ENCODE peak calls at places on chromosomes 5 and 9, in four cellular contexts. One of them, this sample, is unnamed.

GRCh38 chr5:170221319-170221718 is 11.5 kb upstream of the C5orf58 start:
- DNase-seq in GM23338: peak; percentile 78
- DNase-seq in K562: no peak
- DNase-seq in SK-N-SH: no peak
- DNase-seq in this sample: no peak

GRCh38 chr9:38117646-38118045 is 48.6 kb upstream of the SHB start:
- DNase-seq in GM23338: no peak
- DNase-seq in K562: no peak
- DNase-seq in SK-N-SH: peak; percentile 47
- DNase-seq in this sample: no peak

GRCh38 chr9:100587375-100587774 is 9.5 kb downstream of the CAVIN4 start:
- DNase-seq in GM23338: no peak
- DNase-seq in K562: no peak
- DNase-seq in SK-N-SH: no peak
- DNase-seq in this sample: no peak

GRCh38 chr5:40877371-40877988 is 31.8 kb upstream of the C7 start:
- DNase-seq in GM23338: no peak
- DNase-seq in K562: no peak
- DNase-seq in SK-N-SH: no peak
- DNase-seq in this sample: no peak

GRCh38 chr5:65790371-65791163 is 68.6 kb downstream of the NLN start:
- DNase-seq in GM23338: no peak
- DNase-seq in K562: no peak
- DNase-seq in SK-N-SH: no peak
- DNase-seq in this sample: no peak

GRCh38 chr5:64655596-64655995 is 34.7 kb upstream of the SHISAL2B start:
- DNase-seq in GM23338: no peak
- DNase-seq in K562: no peak
- DNase-seq in SK-N-SH: no peak
- DNase-seq in this sample: no peak

GRCh38 chr5:133245191-133246052 is 193.6 kb downstream of the HSPA4 start:
- DNase-seq in GM23338: no peak
- DNase-seq in K562: peak; percentile 69
- DNase-seq in SK-N-SH: no peak
- DNase-seq in this sample: no peak

GRCh38 chr9:78973906-78974305 is 597.9 kb upstream of the TLE4 start:
- DNase-seq in GM23338: peak; percentile 16
- DNase-seq in K562: no peak
- DNase-seq in SK-N-SH: no peak
- DNase-seq in this sample: no peak

GRCh38 chr5:178370102-178370501 is 137.5 kb upstream of the PHYKPL start:
- DNase-seq in GM23338: no peak
- DNase-seq in K562: no peak
- DNase-seq in SK-N-SH: no peak
- DNase-seq in this sample: no peak

GRCh38 chr9:20624201-20625002 is 2.1 kb upstream of the MLLT3 start:
- DNase-seq in GM23338: peak; percentile 88
- DNase-seq in K562: no peak
- DNase-seq in SK-N-SH: peak; percentile 45
- DNase-seq in this sample: peak; percentile 75

GRCh38 chr5:446864-447263 is 3.9 kb downstream of the EXOC3 start:
- DNase-seq in GM23338: peak; percentile 76
- DNase-seq in K562: peak; percentile 46
- DNase-seq in SK-N-SH: peak; percentile 58
- DNase-seq in this sample: peak; percentile 68

GRCh38 chr5:168705321-168705720 is 126.2 kb upstream of the PANK3 start:
- DNase-seq in GM23338: no peak
- DNase-seq in K562: no peak
- DNase-seq in SK-N-SH: no peak
- DNase-seq in this sample: no peak

GRCh38 chr9:131178382-131178781 is 53.0 kb downstream of the NUP214 start:
- DNase-seq in GM23338: peak; percentile 87
- DNase-seq in K562: peak; percentile 100
- DNase-seq in SK-N-SH: peak; percentile 83
- DNase-seq in this sample: peak; percentile 80

GRCh38 chr5:135174315-135175096 is 140.5 kb upstream of the PITX1 start:
- DNase-seq in GM23338: peak; percentile 69
- DNase-seq in K562: peak; percentile 75
- DNase-seq in SK-N-SH: no peak
- DNase-seq in this sample: no peak

GRCh38 chr9:108156270-108156998 is 666.9 kb upstream of the KLF4 start:
- DNase-seq in GM23338: no peak
- DNase-seq in K562: peak; percentile 73
- DNase-seq in SK-N-SH: no peak
- DNase-seq in this sample: no peak

GRCh38 chr5:65043843-65044359 is 275.2 kb downstream of the CWC27 start:
- DNase-seq in GM23338: no peak
- DNase-seq in K562: no peak
- DNase-seq in SK-N-SH: no peak
- DNase-seq in this sample: peak; percentile 31

GRCh38 chr5:89190515-89191265 is 307.7 kb upstream of the MEF2C start:
- DNase-seq in GM23338: no peak
- DNase-seq in K562: no peak
- DNase-seq in SK-N-SH: no peak
- DNase-seq in this sample: no peak

GRCh38 chr5:57042524-57042931 is 90.6 kb upstream of the MIER3 start:
- DNase-seq in GM23338: no peak
- DNase-seq in K562: peak; percentile 50
- DNase-seq in SK-N-SH: no peak
- DNase-seq in this sample: no peak

GRCh38 chr9:101706929-101707328 is 31.5 kb downstream of the GRIN3A start:
- DNase-seq in GM23338: no peak
- DNase-seq in K562: no peak
- DNase-seq in SK-N-SH: peak; percentile 16
- DNase-seq in this sample: no peak

GRCh38 chr9:133826289-133827085 is 88.3 kb upstream of the SARDH start:
- DNase-seq in GM23338: no peak
- DNase-seq in K562: no peak
- DNase-seq in SK-N-SH: peak; percentile 76
- DNase-seq in this sample: no peak

GRCh38 chr9:135126480-135127187 is 39.2 kb downstream of the OLFM1 start:
- DNase-seq in GM23338: no peak
- DNase-seq in K562: no peak
- DNase-seq in SK-N-SH: no peak
- DNase-seq in this sample: no peak

GRCh38 chr5:173515526-173515925 is 100.9 kb downstream of the BOD1 start:
- DNase-seq in GM23338: no peak
- DNase-seq in K562: no peak
- DNase-seq in SK-N-SH: no peak
- DNase-seq in this sample: no peak

GRCh38 chr5:987761-988160 is 20.8 kb upstream of the NKD2 start:
- DNase-seq in GM23338: no peak
- DNase-seq in K562: no peak
- DNase-seq in SK-N-SH: no peak
- DNase-seq in this sample: no peak

GRCh38 chr9:88312517-88313103 is 75.6 kb upstream of the SPIN1 start:
- DNase-seq in GM23338: no peak
- DNase-seq in K562: no peak
- DNase-seq in SK-N-SH: no peak
- DNase-seq in this sample: no peak

GRCh38 chr9:127162046-127162445 is 39.6 kb upstream of the ANGPTL2 start:
- DNase-seq in GM23338: no peak
- DNase-seq in K562: no peak
- DNase-seq in SK-N-SH: no peak
- DNase-seq in this sample: peak; percentile 14

GRCh38 chr5:126808619-126809018 is 31.7 kb downstream of the LMNB1 start:
- DNase-seq in GM23338: peak; percentile 35
- DNase-seq in K562: peak; percentile 22
- DNase-seq in SK-N-SH: peak; percentile 53
- DNase-seq in this sample: peak; percentile 56

GRCh38 chr9:134843740-134844139 is 36.9 kb upstream of the FCN2 start:
- DNase-seq in GM23338: no peak
- DNase-seq in K562: no peak
- DNase-seq in SK-N-SH: no peak
- DNase-seq in this sample: no peak

GRCh38 chr5:129172561-129172960 is 78.0 kb downstream of the ISOC1 start:
- DNase-seq in GM23338: peak; percentile 24
- DNase-seq in K562: no peak
- DNase-seq in SK-N-SH: peak; percentile 11
- DNase-seq in this sample: no peak

GRCh38 chr5:52814749-52815148 is 27.0 kb downstream of the ITGA1 start:
- DNase-seq in GM23338: no peak
- DNase-seq in K562: no peak
- DNase-seq in SK-N-SH: no peak
- DNase-seq in this sample: no peak

GRCh38 chr5:67366256-67366655 is 169.7 kb upstream of the CD180 start:
- DNase-seq in GM23338: no peak
- DNase-seq in K562: no peak
- DNase-seq in SK-N-SH: no peak
- DNase-seq in this sample: no peak

GRCh38 chr9:32956606-32957005 is 44.8 kb downstream of the APTX start:
- DNase-seq in GM23338: no peak
- DNase-seq in K562: no peak
- DNase-seq in SK-N-SH: no peak
- DNase-seq in this sample: no peak

GRCh38 chr5:116442095-116442534 is 132.5 kb downstream of the SEMA6A start:
- DNase-seq in GM23338: peak; percentile 48
- DNase-seq in K562: no peak
- DNase-seq in SK-N-SH: peak; percentile 49
- DNase-seq in this sample: no peak

GRCh38 chr5:151303666-151304065 is at the start of gene SLC36A3:
- DNase-seq in GM23338: no peak
- DNase-seq in K562: no peak
- DNase-seq in SK-N-SH: no peak
- DNase-seq in this sample: no peak

GRCh38 chr9:18268381-18268780 is 205.6 kb upstream of the ADAMTSL1 start:
- DNase-seq in GM23338: peak; percentile 32
- DNase-seq in K562: no peak
- DNase-seq in SK-N-SH: no peak
- DNase-seq in this sample: no peak

DNA sequence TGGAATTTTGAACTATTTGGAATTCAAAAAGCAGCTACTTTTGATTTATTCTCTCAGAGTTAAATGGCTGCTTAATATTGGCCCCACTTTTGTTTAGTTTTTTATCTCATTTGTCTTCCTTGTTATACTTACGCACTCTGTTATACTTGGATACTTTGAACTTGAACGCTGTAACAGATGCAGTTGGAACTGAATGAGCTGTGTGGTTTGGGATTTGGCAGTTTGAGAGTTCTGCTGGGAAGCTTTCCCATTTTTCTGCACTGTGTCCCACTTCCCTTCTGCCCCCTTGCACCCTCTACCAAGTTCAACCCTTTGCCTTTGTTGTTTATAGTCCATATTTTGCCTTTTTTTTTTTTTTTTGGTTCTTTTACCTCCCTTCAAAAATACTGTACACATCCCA is 3.8 kb downstream of the RHOBTB3 start:
- DNase-seq in GM23338: no peak
- DNase-seq in K562: no peak
- DNase-seq in SK-N-SH: no peak
- DNase-seq in this sample: no peak
- H3K4me3 ChIP-seq in GM23338: no peak overlapping the region
- H3K4me3 ChIP-seq in K562: peak overlapping the region; percentile 81
- H3K4me3 ChIP-seq in SK-N-SH: no peak overlapping the region
- H3K4me3 ChIP-seq in this sample: no peak overlapping the region

DNA sequence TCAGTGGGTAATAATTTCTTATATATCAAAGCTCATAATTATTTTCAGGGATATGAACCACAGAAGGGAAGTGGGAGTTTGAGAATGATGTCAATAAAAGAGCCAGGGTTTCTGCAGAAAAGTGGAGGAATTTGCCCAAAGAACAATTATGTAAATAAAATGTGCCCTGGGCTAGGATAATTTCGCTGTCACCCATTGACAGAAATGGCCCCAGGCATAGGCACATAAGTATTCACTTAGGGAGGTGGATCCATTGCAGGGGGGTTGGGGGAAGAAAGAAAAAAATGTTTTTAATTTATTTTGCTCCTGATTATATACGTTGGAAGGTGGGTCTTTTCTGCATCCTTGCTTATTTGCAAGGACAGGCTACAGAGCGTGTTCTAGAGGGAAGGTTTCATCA is 135.1 kb upstream of the IRX2 start:
- DNase-seq in GM23338: no peak
- DNase-seq in K562: no peak
- DNase-seq in SK-N-SH: no peak
- DNase-seq in this sample: no peak
- H2AFZ ChIP-seq in GM23338: no peak overlapping the region
- H2AFZ ChIP-seq in K562: no peak overlapping the region
- H2AFZ ChIP-seq in SK-N-SH: no peak overlapping the region
- H2AFZ ChIP-seq in this sample: no peak overlapping the region

GRCh38 chr5:143683459-143683858 is 128.5 kb upstream of the HMHB1 start:
- DNase-seq in GM23338: no peak
- DNase-seq in K562: no peak
- DNase-seq in SK-N-SH: no peak
- DNase-seq in this sample: no peak
- H3K4me1 ChIP-seq in GM23338: no peaks in the 10 kb centered on the region
- H3K4me1 ChIP-seq in K562: no peaks in the 10 kb centered on the region
- H3K4me1 ChIP-seq in SK-N-SH: no peaks in the 10 kb centered on the region
- H3K4me1 ChIP-seq in this sample: no peaks in the 10 kb centered on the region

DNA sequence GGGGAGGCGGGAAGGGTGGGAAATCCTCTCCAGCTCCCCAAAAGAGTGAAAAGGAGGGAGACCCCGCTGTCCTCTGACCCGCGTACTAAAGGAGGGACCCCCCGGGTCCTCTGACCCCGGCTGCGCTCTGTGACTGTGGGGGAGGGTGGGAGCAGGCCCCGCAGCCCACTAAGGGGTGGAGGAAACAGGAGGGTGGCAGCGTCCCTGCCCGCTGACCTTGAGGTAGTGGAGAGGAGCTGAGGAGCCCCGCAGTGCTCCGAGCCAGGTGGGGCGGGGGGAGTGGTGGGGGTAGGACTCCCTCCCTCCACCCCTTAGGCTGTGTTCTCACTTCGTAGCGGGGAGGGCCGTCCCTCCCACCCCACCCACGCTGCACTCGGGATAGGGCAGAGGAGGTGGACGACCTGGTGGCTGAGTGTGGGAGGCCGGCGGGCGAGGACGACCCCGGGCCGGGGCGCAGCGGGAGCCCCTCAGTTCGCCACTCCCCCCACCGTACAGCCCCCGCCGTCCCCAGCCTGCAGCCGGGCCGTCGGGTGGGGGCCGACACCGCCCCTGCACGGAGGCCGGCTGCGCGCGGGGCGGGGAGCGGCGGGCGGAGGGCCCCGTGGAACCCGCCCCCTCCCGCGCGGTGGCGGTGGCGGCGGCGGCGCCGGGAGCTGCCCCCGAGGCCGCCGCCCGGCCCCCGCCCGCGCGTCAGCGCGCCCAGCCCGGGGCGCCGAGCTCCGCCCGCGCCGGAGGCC is at the start of gene ADCY2:
- DNase-seq in GM23338: peak; percentile 49
- DNase-seq in K562: no peak
- DNase-seq in SK-N-SH: peak; percentile 21
- DNase-seq in this sample: no peak
- H3K4me3 ChIP-seq in GM23338: peak within 1 kb of the TSS; percentile 95
- H3K4me3 ChIP-seq in K562: no peak within 1 kb of the TSS
- H3K4me3 ChIP-seq in SK-N-SH: no peak within 1 kb of the TSS
- H3K4me3 ChIP-seq in this sample: no peak within 1 kb of the TSS

GRCh38 chr9:106534800-106535199 is 328.2 kb upstream of the ZNF462 start:
- DNase-seq in GM23338: no peak
- DNase-seq in K562: no peak
- DNase-seq in SK-N-SH: no peak
- DNase-seq in this sample: no peak
- H2AFZ ChIP-seq in GM23338: peak overlapping the region; percentile 77
- H2AFZ ChIP-seq in K562: no peak overlapping the region
- H2AFZ ChIP-seq in SK-N-SH: no peak overlapping the region
- H2AFZ ChIP-seq in this sample: no peak overlapping the region

This sample was measured in OCI-LY7.